ENCODE peak calls at places on chromosomes 16 and 17, in seven cellular contexts. S is Panc1, B is cardiac muscle cell, M is A549, H is PC-3, W is lower leg skin, C is heart left ventricle. Q is an unnamed sample.

GRCh38 chr17:3796110-3796821 is 4.7 kb downstream of the ITGAE start:
- DNase-seq in S (no peak), B (no peak), M (no peak), H (no peak), W (no peak), C (no peak), Q (no peak)

GRCh38 chr16:14179116-14179515 is 108.0 kb downstream of the MRTFB start:
- DNase-seq in S (no peak), B (no peak), M (no peak), H (peak; percentile 30), W (no peak), C (no peak), Q (peak; percentile 21)

GRCh38 chr16:77897831-77898540 is 109.6 kb downstream of the VAT1L start:
- DNase-seq in S (no peak), B (no peak), M (no peak), H (no peak), W (peak; percentile 6), C (no peak), Q (no peak)

GRCh38 chr16:25063865-25064264 is 47.7 kb upstream of the LCMT1 start:
- DNase-seq in S (no peak), B (peak; percentile 57), M (no peak), H (no peak), W (no peak), C (no peak), Q (no peak)

GRCh38 chr16:10088380-10088793 is 93.8 kb downstream of the GRIN2A start:
- DNase-seq in S (no peak), B (no peak), M (no peak), H (no peak), W (peak; percentile 72), C (no peak), Q (no peak)

GRCh38 chr16:69150146-69150865 is 17.9 kb downstream of the UTP4 start:
- DNase-seq in S (no peak), B (peak; percentile 88), M (peak; percentile 77), H (peak; percentile 74), W (no peak), C (no peak), Q (peak; percentile 82)

GRCh38 chr17:28743243-28744103 is at the start of gene TRAF4:
- DNase-seq in S (no peak), B (peak; percentile 87), M (peak; percentile 96), H (peak; percentile 80), W (peak; percentile 94), C (peak; percentile 89), Q (peak; percentile 85)

GRCh38 chr17:17641621-17642409 is 39.4 kb upstream of the RAI1 start:
- DNase-seq in S (peak; percentile 52), B (peak; percentile 89), M (peak; percentile 70), H (peak; percentile 87), W (peak; percentile 95), C (peak; percentile 85), Q (peak; percentile 86)

GRCh38 chr17:15124746-15125145 is 140.4 kb downstream of the PMP22 start:
- DNase-seq in S (no peak), B (no peak), M (no peak), H (no peak), W (no peak), C (no peak), Q (no peak)

GRCh38 chr17:77735051-77735340 is 223.5 kb upstream of the TNRC6C start:
- DNase-seq in S (no peak), B (no peak), M (no peak), H (no peak), W (peak; percentile 85), C (no peak), Q (no peak)

GRCh38 chr17:45722161-45722560 is 62.0 kb upstream of the CRHR1 start:
- DNase-seq in S (no peak), B (peak; percentile 7), M (peak; percentile 85), H (peak; percentile 69), W (peak; percentile 60), C (no peak), Q (peak; percentile 20)

GRCh38 chr16:64455275-64455674 is 666.6 kb downstream of the CDH11 start:
- DNase-seq in S (no peak), B (peak; percentile 57), M (no peak), H (peak; percentile 76), W (no peak), C (no peak), Q (peak; percentile 23)

GRCh38 chr16:4330277-4330882 is 14.5 kb downstream of the GLIS2 start:
- DNase-seq in S (no peak), B (peak; percentile 80), M (peak; percentile 77), H (peak; percentile 66), W (peak; percentile 94), C (peak; percentile 93), Q (peak; percentile 76)

GRCh38 chr16:88454315-88455057 is 1.4 kb downstream of the ZFPM1 start:
- DNase-seq in S (no peak), B (no peak), M (peak; percentile 60), H (peak; percentile 24), W (no peak), C (no peak), Q (no peak)

GRCh38 chr17:15649861-15650391 is 30.4 kb upstream of the FBXW10B start:
- DNase-seq in S (peak; percentile 77), B (peak; percentile 43), M (peak; percentile 52), H (peak; percentile 94), W (peak; percentile 92), C (no peak), Q (peak; percentile 90)

GRCh38 chr17:81706757-81707624 is 3.8 kb downstream of the MRPL12 start:
- DNase-seq in S (no peak), B (no peak), M (no peak), H (no peak), W (no peak), C (no peak), Q (no peak)
- TF ChIP-seq CTCF in S (peak; percentile 23), B (no peak), M (no peak), H (peak; percentile 17), W (no peak), C (no peak), Q (no peak)

DNA sequence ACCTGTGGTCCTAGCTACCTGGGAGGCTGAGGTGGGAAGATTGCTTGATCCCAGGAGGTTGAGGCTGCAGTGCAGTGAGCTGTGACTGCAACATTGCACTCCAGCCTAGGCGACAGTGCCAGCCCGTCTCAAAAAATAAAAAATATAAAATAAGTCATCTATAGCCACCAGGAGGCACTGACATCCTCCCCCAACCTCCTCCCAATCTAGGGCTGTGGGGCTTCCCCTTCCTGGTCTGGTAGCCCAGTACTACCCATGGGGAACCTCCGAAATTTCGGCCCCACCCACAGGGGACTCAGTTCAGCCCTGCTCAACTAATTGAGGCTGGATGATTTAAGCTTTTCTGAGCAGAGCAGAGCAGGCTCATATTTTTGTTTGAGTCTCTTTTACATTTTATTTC is 3.2 kb downstream of the ZSCAN10 start:
- DNase-seq in S (no peak), B (no peak), M (peak; percentile 63), H (peak; percentile 18), W (no peak), C (no peak), Q (peak; percentile 35)
- TF ChIP-seq CTCF in S (peak; percentile 64), B (peak; percentile 22), M (peak; percentile 19), H (peak; percentile 33), W (no peak), C (no peak), Q (peak; percentile 21)

GRCh38 chr17:83068641-83069570 is 10.5 kb upstream of the METRNL start:
- DNase-seq in S (no peak), B (no peak), M (no peak), H (no peak), W (peak; percentile 81), C (peak; percentile 51), Q (no peak)

GRCh38 chr17:83069571-83069906 is 9.9 kb upstream of the METRNL start:
- DNase-seq in S (no peak), B (no peak), M (no peak), H (no peak), W (no peak), C (no peak), Q (no peak)

GRCh38 chr17:83065660-83066542 is 13.5 kb upstream of the METRNL start:
- DNase-seq in S (no peak), B (no peak), M (no peak), H (no peak), W (peak; percentile 84), C (peak; percentile 40), Q (no peak)

GRCh38 chr17:83067071-83067717 is 12.2 kb upstream of the METRNL start:
- DNase-seq in S (no peak), B (no peak), M (no peak), H (no peak), W (peak; percentile 82), C (peak; percentile 39), Q (no peak)

DNA sequence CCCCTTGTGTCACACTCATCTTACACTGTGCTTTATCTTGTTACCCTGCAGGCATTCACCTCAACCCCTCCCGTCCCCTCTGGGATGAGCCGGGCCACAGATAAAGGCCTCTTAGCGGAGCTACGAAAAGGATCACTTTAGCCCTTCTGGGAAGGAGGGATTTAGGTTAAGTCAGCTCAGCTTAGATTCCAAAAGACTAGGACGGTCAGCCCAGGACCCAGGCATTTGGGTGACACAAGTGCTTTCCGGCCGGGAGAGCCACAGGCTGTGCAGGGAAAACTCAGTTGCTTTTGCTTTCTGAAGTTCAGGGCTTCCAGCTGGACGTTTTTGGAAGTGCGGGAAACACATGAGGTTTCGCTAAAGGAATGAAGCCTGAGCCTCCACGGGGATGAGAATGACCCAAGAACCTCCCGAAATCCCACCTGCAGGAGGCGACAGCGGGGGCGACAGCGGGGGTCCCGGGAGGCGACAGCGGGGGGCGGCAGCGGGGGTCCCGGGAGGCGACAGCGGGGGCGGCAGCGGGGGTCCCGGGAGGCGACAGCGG is 11.6 kb upstream of the METRNL start:
- DNase-seq in S (no peak), B (peak; percentile 30), M (peak; percentile 44), H (peak; percentile 39), W (no peak), C (peak; percentile 10), Q (peak; percentile 39)
- TF ChIP-seq CTCF in S (no peak), B (peak; percentile 13), M (no peak), H (no peak), W (no peak), C (no peak), Q (no peak)

GRCh38 chr17:58338454-58338841 is 9.9 kb upstream of the TSPOAP1 start:
- DNase-seq in S (no peak), B (peak; percentile 21), M (no peak), H (no peak), W (no peak), C (no peak), Q (no peak)
- TF ChIP-seq CTCF in S (no peak), B (no peak), M (no peak), H (no peak), W (no peak), C (no peak), Q (no peak)

DNA sequence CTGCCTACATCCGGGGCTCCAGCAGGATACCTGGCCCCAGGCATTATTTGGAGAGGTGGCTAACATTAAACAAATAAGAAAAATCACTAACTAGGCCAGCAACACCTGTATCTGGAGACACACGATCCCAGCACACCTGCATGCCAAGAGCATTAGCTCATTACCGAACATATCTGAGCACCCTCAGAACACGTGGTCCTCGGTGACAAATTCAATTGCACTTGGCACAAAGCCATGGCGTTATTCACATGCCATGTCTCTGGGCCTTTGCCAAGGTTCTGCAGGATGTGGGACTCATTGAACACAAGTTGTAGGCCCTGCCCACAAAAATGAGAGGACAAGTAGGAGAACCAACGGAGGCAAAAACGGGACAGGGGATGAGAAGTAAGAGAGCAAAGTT is 552.3 kb downstream of the TOX3 start:
- DNase-seq in S (peak; percentile 30), B (no peak), M (no peak), H (peak; percentile 44), W (no peak), C (no peak), Q (peak; percentile 91)
- TF ChIP-seq CTCF in S (no peak), B (no peak), M (no peak), H (no peak), W (no peak), C (no peak), Q (no peak)

GRCh38 chr17:42577532-42578281 is at the start of gene PSMC3IP:
- DNase-seq in S (peak; percentile 65), B (peak; percentile 96), M (peak; percentile 99), H (peak; percentile 91), W (peak; percentile 99), C (peak; percentile 96), Q (peak; percentile 95)
- TF ChIP-seq CTCF in S (peak; percentile 0), B (peak; percentile 41), M (peak; percentile 37), H (peak; percentile 45), W (no peak), C (peak; percentile 25), Q (peak; percentile 26)

Q was measured in MCF 10A.